ENCODE peak calls at places on chromosomes 5 and 9, in nine cellular contexts. E, W, X, Z, I, V, J, P and R are unnamed samples.

GRCh38 chr9:14926941-14927624 is 16.9 kb upstream of the FREM1 start:
- DNase-seq in P (no peak), X (no peak), E (no peak), Z (no peak), W (no peak), V (no peak), J (no peak), I (no peak), R (no peak)

GRCh38 chr5:39451293-39451692 is 26.5 kb upstream of the DAB2 start:
- DNase-seq in X (no peak), W (no peak), I (no peak), Z (no peak), E (no peak), V (no peak), J (no peak), P (no peak), R (no peak)

GRCh38 chr5:9197881-9198260 is 348.0 kb downstream of the SEMA5A start:
- DNase-seq in W (no peak), I (peak), P (peak), X (no peak), J (no peak), E (no peak), V (no peak), Z (no peak), R (no peak)

GRCh38 chr5:172945151-172945550 is 14.1 kb upstream of the RPL26L1 start:
- DNase-seq in W (no peak), P (no peak), V (no peak), Z (no peak), E (no peak), X (no peak), I (no peak), J (peak), R (no peak)

GRCh38 chr5:146006470-146006869 is 70.1 kb downstream of the SH3RF2 start:
- DNase-seq in X (no peak), P (no peak), I (no peak), W (no peak), E (no peak), Z (no peak), V (no peak), J (no peak), R (no peak)

GRCh38 chr5:135391123-135391868 is 7.7 kb downstream of the MACROH2A1 start:
- DNase-seq in W (no peak), I (peak), J (no peak), E (no peak), Z (no peak), P (peak), V (no peak), X (peak), R (no peak)

GRCh38 chr5:159805021-159805420 is 111.3 kb upstream of the ADRA1B start:
- DNase-seq in X (no peak), V (peak), W (no peak), E (no peak), J (peak), Z (peak), P (peak), I (peak), R (no peak)

GRCh38 chr5:16673241-16673998 is 56.6 kb upstream of the RETREG1 start:
- DNase-seq in Z (no peak), X (no peak), I (no peak), J (no peak), V (peak), E (peak), P (peak), W (no peak), R (no peak)

GRCh38 chr9:4277531-4277991 is 22.3 kb downstream of the GLIS3 start:
- DNase-seq in E (no peak), Z (no peak), X (no peak), V (no peak), J (no peak), I (no peak), P (peak), W (no peak), R (no peak)

GRCh38 chr5:127813633-127814171 is 110.5 kb downstream of the CCDC192 start:
- DNase-seq in V (no peak), X (peak), I (peak), P (peak), J (no peak), E (no peak), Z (no peak), W (no peak), R (no peak)

GRCh38 chr5:73605223-73606087 is 20.5 kb upstream of the ARHGEF28 start:
- DNase-seq in I (peak), P (peak), X (no peak), E (no peak), V (no peak), W (no peak), Z (no peak), J (no peak), R (no peak)

GRCh38 chr9:109453210-109453842 is 44.8 kb downstream of the PTPN3 start:
- DNase-seq in J (no peak), E (no peak), V (no peak), P (peak), W (no peak), I (peak), Z (no peak), X (no peak), R (peak)

GRCh38 chr5:112681481-112681908 is 56.2 kb upstream of the APC start:
- DNase-seq in I (peak), X (no peak), E (no peak), W (no peak), Z (no peak), P (no peak), J (no peak), V (no peak), R (no peak)